ENCODE peak calls at places on chromosomes 1 and 21, in six cellular contexts. K, X, O, W, I and A are unnamed samples.

GRCh38 chr1:234114648-234115307 is 210.3 kb downstream of the SLC35F3 start:
- DNase-seq in K (no peak), X (peak; percentile 47), O (peak; percentile 36), W (peak; percentile 75), I (peak; percentile 22), A (peak; percentile 33)

GRCh38 chr1:211944733-211945500 is 90.4 kb downstream of the INTS7 start:
- DNase-seq in K (no peak), X (peak; percentile 34), O (peak; percentile 81), W (peak; percentile 46), I (peak; percentile 72), A (peak; percentile 4)

GRCh38 chr1:244865028-244865371 is 657 bp upstream of the HNRNPU start:
- DNase-seq in K (no peak), X (no peak), O (peak; percentile 59), W (no peak), I (peak; percentile 33), A (no peak)

GRCh38 chr1:21308847-21309652 is 18.8 kb upstream of the ECE1 start:
- DNase-seq in K (no peak), X (peak; percentile 50), O (no peak), W (no peak), I (peak; percentile 80), A (no peak)

GRCh38 chr1:106249810-106250209 is 806.7 kb upstream of the PRMT6 start:
- DNase-seq in K (no peak), X (no peak), O (no peak), W (no peak), I (no peak), A (no peak)

GRCh38 chr1:220927442-220927841 is 48.2 kb downstream of the HLX start:
- DNase-seq in K (no peak), X (no peak), O (no peak), W (no peak), I (no peak), A (no peak)

GRCh38 chr1:178724734-178725602 is at the start of gene RALGPS2:
- DNase-seq in K (peak; percentile 73), X (no peak), O (peak; percentile 67), W (peak; percentile 84), I (peak; percentile 76), A (no peak)

GRCh38 chr1:221316491-221317056 is 425.3 kb downstream of the DUSP10 start:
- DNase-seq in K (no peak), X (no peak), O (no peak), W (peak; percentile 45), I (no peak), A (no peak)

GRCh38 chr1:231162970-231163830 is 1.3 kb downstream of the TRIM67 start:
- DNase-seq in K (no peak), X (no peak), O (no peak), W (no peak), I (no peak), A (no peak)

GRCh38 chr1:226862900-226863299 is 7.5 kb upstream of the PSEN2 start:
- DNase-seq in K (no peak), X (peak; percentile 46), O (no peak), W (peak; percentile 69), I (no peak), A (no peak)

GRCh38 chr1:151832318-151832984 is 849 bp upstream of the RORC start:
- DNase-seq in K (no peak), X (no peak), O (peak; percentile 88), W (peak; percentile 74), I (peak; percentile 89), A (no peak)

GRCh38 chr1:62235576-62235975 is 40.9 kb downstream of the L1TD1 start:
- DNase-seq in K (no peak), X (no peak), O (no peak), W (no peak), I (no peak), A (no peak)

GRCh38 chr1:111197598-111198289 is 2.7 kb downstream of the DENND2D start:
- DNase-seq in K (peak; percentile 65), X (no peak), O (peak; percentile 42), W (peak; percentile 58), I (no peak), A (no peak)

GRCh38 chr1:15384301-15384901 is 25.3 kb upstream of the EFHD2 start:
- DNase-seq in K (peak; percentile 22), X (peak; percentile 78), O (no peak), W (peak; percentile 21), I (no peak), A (no peak)

GRCh38 chr1:67689267-67690017 is 4.4 kb downstream of the GADD45A start:
- DNase-seq in K (no peak), X (no peak), O (no peak), W (no peak), I (no peak), A (no peak)

GRCh38 chr1:60935599-60935990 is 146.8 kb upstream of the NFIA start:
- DNase-seq in K (no peak), X (no peak), O (no peak), W (no peak), I (no peak), A (no peak)

GRCh38 chr1:29258974-29259801 is 22.9 kb downstream of the PTPRU start:
- DNase-seq in K (no peak), X (no peak), O (no peak), W (peak; percentile 21), I (no peak), A (no peak)

GRCh38 chr1:163093169-163093568 is 24.0 kb downstream of the RGS4 start:
- DNase-seq in K (no peak), X (no peak), O (no peak), W (no peak), I (no peak), A (no peak)

GRCh38 chr1:107877092-107877491 is 87.9 kb downstream of the VAV3 start:
- DNase-seq in K (no peak), X (peak; percentile 35), O (no peak), W (peak; percentile 87), I (no peak), A (no peak)

GRCh38 chr1:44316231-44316759 is 38.8 kb downstream of the ERI3 start:
- DNase-seq in K (no peak), X (no peak), O (no peak), W (no peak), I (no peak), A (no peak)

GRCh38 chr1:230073371-230074035 is 6.5 kb downstream of the GALNT2 start:
- DNase-seq in K (no peak), X (no peak), O (no peak), W (no peak), I (no peak), A (no peak)

GRCh38 chr1:246815693-246816270 is 91.6 kb downstream of the SCCPDH start:
- DNase-seq in K (no peak), X (no peak), O (no peak), W (no peak), I (no peak), A (no peak)

GRCh38 chr1:65882091-65882490 is 89.4 kb downstream of the PDE4B start:
- DNase-seq in K (no peak), X (no peak), O (no peak), W (no peak), I (no peak), A (no peak)

DNA sequence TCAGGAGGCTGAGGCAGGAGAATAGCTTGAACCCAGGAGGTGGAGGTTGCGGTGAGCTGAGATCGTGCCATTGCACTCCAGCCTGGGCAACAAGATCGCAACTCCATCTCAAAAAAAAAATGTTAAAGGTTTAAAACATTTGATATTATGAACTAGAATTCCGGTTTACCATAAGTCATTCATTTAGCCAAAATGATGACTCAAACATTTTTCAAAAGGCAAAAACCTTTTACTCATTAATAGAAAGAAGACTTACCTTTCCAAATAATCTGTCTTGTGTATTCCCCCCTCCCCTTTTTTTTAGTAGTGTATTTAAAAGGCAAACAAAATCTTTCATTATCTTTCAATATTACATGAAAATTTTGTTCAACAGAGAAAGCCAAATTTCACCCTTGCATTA is 8.2 kb upstream of the MRPL55 start:
- DNase-seq in K (no peak), X (no peak), O (no peak), W (no peak), I (no peak), A (no peak)
- TF ChIP-seq CTCF in K (no peak), X (no peak), O (no peak), W (no peak), I (no peak), A (no peak)

DNA sequence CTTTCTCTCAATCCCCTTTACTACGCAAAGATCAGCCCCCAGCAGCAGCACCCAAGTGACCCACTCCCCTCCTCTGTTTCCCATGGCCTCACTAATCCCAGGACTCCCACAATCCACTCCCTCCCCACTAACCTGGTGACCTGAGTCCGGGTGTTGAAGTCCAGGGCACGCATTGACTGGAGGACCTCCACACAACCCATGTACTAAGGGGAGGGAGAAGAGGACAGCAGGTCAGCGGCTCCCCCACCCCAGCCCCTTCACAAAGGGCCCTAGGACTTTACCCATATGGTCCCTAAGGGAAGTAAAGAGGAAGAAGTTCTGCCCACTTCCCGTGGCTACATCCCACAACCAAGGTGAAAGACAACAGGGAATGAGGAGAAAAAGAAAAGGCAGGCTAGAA is 1.3 kb downstream of the SHC1 start:
- DNase-seq in K (no peak), X (no peak), O (no peak), W (no peak), I (no peak), A (no peak)
- H3K4me3 ChIP-seq in K (peak overlapping the region; percentile 38), X (peak overlapping the region; percentile 81), O (no peak overlapping the region), W (no peak overlapping the region), I (no peak overlapping the region), A (peak overlapping the region; percentile 72)

GRCh38 chr21:45747802-45748445 is 104.4 kb downstream of the PCBP3 start:
- DNase-seq in K (no peak), X (no peak), O (no peak), W (peak; percentile 19), I (peak; percentile 79), A (no peak)
- TF ChIP-seq CTCF in K (no peak), X (no peak), O (no peak), W (no peak), I (no peak), A (no peak)

GRCh38 chr1:27520651-27521050 is 30.7 kb upstream of the WASF2 start:
- DNase-seq in K (no peak), X (no peak), O (no peak), W (no peak), I (no peak), A (no peak)

GRCh38 chr1:27522860-27523665 is 33.1 kb upstream of the WASF2 start:
- DNase-seq in K (peak; percentile 37), X (no peak), O (no peak), W (peak; percentile 55), I (peak; percentile 35), A (no peak)

GRCh38 chr1:27523666-27524020 is 33.7 kb upstream of the WASF2 start:
- DNase-seq in K (no peak), X (no peak), O (no peak), W (no peak), I (no peak), A (no peak)

GRCh38 chr1:27521336-27522147 is 31.6 kb upstream of the WASF2 start:
- DNase-seq in K (no peak), X (no peak), O (no peak), W (no peak), I (peak; percentile 65), A (no peak)

DNA sequence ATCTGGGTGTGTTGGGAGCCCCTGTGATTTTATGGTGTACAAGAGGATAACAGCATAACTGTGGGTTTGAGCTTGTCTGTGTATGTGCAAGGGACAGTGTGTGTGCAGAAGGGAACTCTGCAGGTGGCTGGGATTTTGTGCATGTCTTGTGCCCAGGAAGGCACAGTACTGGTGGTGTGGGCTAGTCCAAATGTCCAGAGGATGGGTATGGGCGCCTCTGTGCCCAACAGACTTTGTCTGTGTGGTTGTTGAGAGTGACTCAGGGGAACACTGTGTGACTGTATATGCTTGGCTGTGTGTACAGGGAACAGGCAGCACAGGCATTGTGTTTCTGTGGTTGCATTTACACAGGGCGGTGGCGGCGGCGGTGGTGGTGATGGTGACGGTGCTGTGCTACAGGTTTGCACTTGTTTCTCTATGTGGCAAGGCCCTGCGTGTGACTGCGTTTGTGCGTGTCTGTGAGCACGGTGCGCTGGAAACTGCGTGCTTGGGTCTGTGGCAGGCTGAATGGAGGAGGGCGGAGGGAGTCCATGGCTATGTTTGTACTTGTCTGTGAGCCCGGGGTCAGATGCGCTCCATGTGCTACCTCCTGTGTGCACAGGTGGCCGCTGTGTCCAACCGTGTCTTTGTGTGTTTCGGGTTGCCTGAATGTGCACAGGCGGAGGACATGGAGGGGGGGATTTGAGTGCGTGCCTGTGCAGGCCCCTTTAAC is 32.3 kb upstream of the WASF2 start:
- DNase-seq in K (peak; percentile 37), X (no peak), O (no peak), W (no peak), I (no peak), A (no peak)
- H3K4me3 ChIP-seq in K (peak overlapping the region; percentile 22), X (no peak overlapping the region), O (peak overlapping the region; percentile 3), W (no peak overlapping the region), I (no peak overlapping the region), A (no peak overlapping the region)